ENCODE peak calls at places on chromosomes 7 and 10, in five cellular contexts. One of them, this sample, is unnamed.

GRCh38 chr10:132107947-132108877 is 42.5 kb downstream of the JAKMIP3 start:
- DNase-seq in GM12865: no peak
- DNase-seq in HCT116: no peak
- DNase-seq in SK-N-MC: no peak
- DNase-seq in uterus: no peak
- DNase-seq in this sample: no peak

GRCh38 chr7:120742370-120742769 is 115.6 kb downstream of the TSPAN12 start:
- DNase-seq in uterus: no peak
- DNase-seq in HCT116: no peak
- DNase-seq in GM12865: no peak
- DNase-seq in SK-N-MC: no peak
- DNase-seq in this sample: no peak

GRCh38 chr7:1055084-1055450 is 10.7 kb downstream of the GPR146 start:
- DNase-seq in GM12865: no peak
- DNase-seq in uterus: peak
- DNase-seq in SK-N-MC: peak
- DNase-seq in HCT116: no peak
- DNase-seq in this sample: peak

GRCh38 chr7:79982151-79982770 is 152.4 kb upstream of the GNAI1 start:
- DNase-seq in SK-N-MC: no peak
- DNase-seq in HCT116: no peak
- DNase-seq in GM12865: no peak
- DNase-seq in uterus: no peak
- DNase-seq in this sample: no peak

GRCh38 chr10:85527610-85528317 is 838.8 kb downstream of the GRID1 start:
- DNase-seq in HCT116: no peak
- DNase-seq in GM12865: no peak
- DNase-seq in SK-N-MC: no peak
- DNase-seq in uterus: no peak
- DNase-seq in this sample: no peak

GRCh38 chr10:119892188-119893065 is at the start of gene SEC23IP:
- DNase-seq in HCT116: peak
- DNase-seq in SK-N-MC: no peak
- DNase-seq in uterus: peak
- DNase-seq in GM12865: peak
- DNase-seq in this sample: peak

GRCh38 chr7:140229591-140230516 is 53.1 kb upstream of the KDM7A start:
- DNase-seq in HCT116: no peak
- DNase-seq in SK-N-MC: no peak
- DNase-seq in uterus: no peak
- DNase-seq in GM12865: peak
- DNase-seq in this sample: no peak

GRCh38 chr10:48749254-48749787 is 64.6 kb downstream of the WDFY4 start:
- DNase-seq in SK-N-MC: no peak
- DNase-seq in GM12865: no peak
- DNase-seq in HCT116: no peak
- DNase-seq in uterus: no peak
- DNase-seq in this sample: peak

GRCh38 chr10:76899490-76899889 is 738.1 kb downstream of the KCNMA1 start:
- DNase-seq in uterus: no peak
- DNase-seq in SK-N-MC: no peak
- DNase-seq in HCT116: no peak
- DNase-seq in GM12865: no peak
- DNase-seq in this sample: no peak

GRCh38 chr7:22696672-22697071 is 30.3 kb upstream of the IL6 start:
- DNase-seq in uterus: no peak
- DNase-seq in SK-N-MC: no peak
- DNase-seq in HCT116: no peak
- DNase-seq in GM12865: peak
- DNase-seq in this sample: no peak

GRCh38 chr7:104795086-104795485 is 218.9 kb upstream of the KMT2E start:
- DNase-seq in GM12865: no peak
- DNase-seq in SK-N-MC: no peak
- DNase-seq in HCT116: no peak
- DNase-seq in uterus: no peak
- DNase-seq in this sample: no peak

GRCh38 chr10:112950714-112951348 is 784 bp downstream of the TCF7L2 start:
- DNase-seq in HCT116: no peak
- DNase-seq in GM12865: peak
- DNase-seq in SK-N-MC: no peak
- DNase-seq in uterus: peak
- DNase-seq in this sample: peak

GRCh38 chr10:89518876-89519842 is 16.2 kb downstream of the SLC16A12 start:
- DNase-seq in GM12865: no peak
- DNase-seq in HCT116: no peak
- DNase-seq in SK-N-MC: peak
- DNase-seq in uterus: peak
- DNase-seq in this sample: peak

GRCh38 chr7:40833541-40834234 is 698.9 kb downstream of the SUGCT start:
- DNase-seq in SK-N-MC: no peak
- DNase-seq in HCT116: no peak
- DNase-seq in uterus: no peak
- DNase-seq in GM12865: no peak
- DNase-seq in this sample: no peak

GRCh38 chr7:68362745-68363518 is 1235.3 kb upstream of the AUTS2 start:
- DNase-seq in uterus: no peak
- DNase-seq in SK-N-MC: no peak
- DNase-seq in GM12865: no peak
- DNase-seq in HCT116: no peak
- DNase-seq in this sample: no peak

GRCh38 chr10:58836991-58837390 is 324.3 kb downstream of the BICC1 start:
- DNase-seq in uterus: no peak
- DNase-seq in SK-N-MC: no peak
- DNase-seq in GM12865: no peak
- DNase-seq in HCT116: no peak
- DNase-seq in this sample: no peak

GRCh38 chr7:110521357-110521756 is 569.6 kb upstream of the LRRN3 start:
- DNase-seq in uterus: no peak
- DNase-seq in GM12865: no peak
- DNase-seq in HCT116: no peak
- DNase-seq in SK-N-MC: no peak
- DNase-seq in this sample: no peak

GRCh38 chr10:60962946-60963345 is 19.0 kb upstream of the RHOBTB1 start:
- DNase-seq in GM12865: no peak
- DNase-seq in HCT116: no peak
- DNase-seq in SK-N-MC: no peak
- DNase-seq in uterus: no peak
- DNase-seq in this sample: no peak

GRCh38 chr10:1151071-1152033 is 95.2 kb downstream of the WDR37 start:
- DNase-seq in uterus: no peak
- DNase-seq in GM12865: no peak
- DNase-seq in SK-N-MC: no peak
- DNase-seq in HCT116: no peak
- DNase-seq in this sample: peak

GRCh38 chr10:34721201-34721840 is 93.8 kb downstream of the PARD3 start:
- DNase-seq in HCT116: no peak
- DNase-seq in uterus: no peak
- DNase-seq in GM12865: no peak
- DNase-seq in SK-N-MC: no peak
- DNase-seq in this sample: no peak

GRCh38 chr10:92327445-92328433 is 36.8 kb downstream of the MARCHF5 start:
- DNase-seq in uterus: no peak
- DNase-seq in SK-N-MC: no peak
- DNase-seq in HCT116: no peak
- DNase-seq in GM12865: no peak
- DNase-seq in this sample: no peak

GRCh38 chr10:59865101-59865500 is 41.3 kb downstream of the CCDC6 start:
- DNase-seq in SK-N-MC: no peak
- DNase-seq in uterus: peak
- DNase-seq in HCT116: peak
- DNase-seq in GM12865: peak
- DNase-seq in this sample: peak

GRCh38 chr10:130739757-130740145 is 571.8 kb downstream of the TCERG1L start:
- DNase-seq in uterus: no peak
- DNase-seq in SK-N-MC: no peak
- DNase-seq in HCT116: no peak
- DNase-seq in GM12865: no peak
- DNase-seq in this sample: peak

GRCh38 chr7:116984917-116985316 is 31.6 kb downstream of the ST7 start:
- DNase-seq in SK-N-MC: no peak
- DNase-seq in uterus: no peak
- DNase-seq in HCT116: no peak
- DNase-seq in GM12865: peak
- DNase-seq in this sample: no peak

GRCh38 chr10:25651534-25651933 is 282.5 kb upstream of the MYO3A start:
- DNase-seq in uterus: no peak
- DNase-seq in GM12865: no peak
- DNase-seq in HCT116: no peak
- DNase-seq in SK-N-MC: no peak
- DNase-seq in this sample: no peak

GRCh38 chr10:97188234-97188847 is 2.6 kb upstream of the SLIT1 start:
- DNase-seq in uterus: no peak
- DNase-seq in SK-N-MC: no peak
- DNase-seq in HCT116: no peak
- DNase-seq in GM12865: peak
- DNase-seq in this sample: no peak

GRCh38 chr10:97186911-97187310 is 1.2 kb upstream of the SLIT1 start:
- DNase-seq in SK-N-MC: no peak
- DNase-seq in GM12865: no peak
- DNase-seq in HCT116: no peak
- DNase-seq in uterus: no peak
- DNase-seq in this sample: no peak

GRCh38 chr10:97184971-97185325 is 811 bp downstream of the SLIT1 start:
- DNase-seq in HCT116: no peak
- DNase-seq in SK-N-MC: no peak
- DNase-seq in GM12865: no peak
- DNase-seq in uterus: no peak
- DNase-seq in this sample: no peak

GRCh38 chr10:97183314-97183713 is 2.4 kb downstream of the SLIT1 start:
- DNase-seq in SK-N-MC: no peak
- DNase-seq in uterus: no peak
- DNase-seq in HCT116: no peak
- DNase-seq in GM12865: no peak
- DNase-seq in this sample: no peak

GRCh38 chr10:97185326-97186058 is at the start of gene SLIT1:
- DNase-seq in SK-N-MC: no peak
- DNase-seq in uterus: no peak
- DNase-seq in HCT116: no peak
- DNase-seq in GM12865: no peak
- DNase-seq in this sample: no peak
- H3K4me3 ChIP-seq in SK-N-MC: peak
- H3K4me3 ChIP-seq in uterus: no peak
- H3K4me3 ChIP-seq in HCT116: no peak
- H3K4me3 ChIP-seq in GM12865: no peak
- H3K4me3 ChIP-seq in this sample: no peak

GRCh38 chr10:101142533-101143353 is 11.6 kb downstream of the TLX1 start:
- DNase-seq in GM12865: no peak
- DNase-seq in SK-N-MC: no peak
- DNase-seq in HCT116: no peak
- DNase-seq in uterus: no peak
- DNase-seq in this sample: no peak

GRCh38 chr10:101139421-101139911 is 8.4 kb downstream of the TLX1 start:
- DNase-seq in GM12865: no peak
- DNase-seq in SK-N-MC: no peak
- DNase-seq in uterus: no peak
- DNase-seq in HCT116: no peak
- DNase-seq in this sample: no peak

GRCh38 chr10:101140084-101140949 is 9.2 kb downstream of the TLX1 start:
- DNase-seq in HCT116: no peak
- DNase-seq in SK-N-MC: no peak
- DNase-seq in GM12865: no peak
- DNase-seq in uterus: no peak
- DNase-seq in this sample: no peak

GRCh38 chr10:101141622-101142532 is 10.8 kb downstream of the TLX1 start:
- DNase-seq in uterus: peak
- DNase-seq in HCT116: peak
- DNase-seq in SK-N-MC: no peak
- DNase-seq in GM12865: peak
- DNase-seq in this sample: peak

GRCh38 chr10:101140950-101141621 is 10.0 kb downstream of the TLX1 start:
- DNase-seq in uterus: no peak
- DNase-seq in GM12865: no peak
- DNase-seq in HCT116: no peak
- DNase-seq in SK-N-MC: no peak
- DNase-seq in this sample: no peak
- H3K4me3 ChIP-seq in uterus: no peak
- H3K4me3 ChIP-seq in GM12865: no peak
- H3K4me3 ChIP-seq in HCT116: no peak
- H3K4me3 ChIP-seq in SK-N-MC: no peak
- H3K4me3 ChIP-seq in this sample: no peak

DNA sequence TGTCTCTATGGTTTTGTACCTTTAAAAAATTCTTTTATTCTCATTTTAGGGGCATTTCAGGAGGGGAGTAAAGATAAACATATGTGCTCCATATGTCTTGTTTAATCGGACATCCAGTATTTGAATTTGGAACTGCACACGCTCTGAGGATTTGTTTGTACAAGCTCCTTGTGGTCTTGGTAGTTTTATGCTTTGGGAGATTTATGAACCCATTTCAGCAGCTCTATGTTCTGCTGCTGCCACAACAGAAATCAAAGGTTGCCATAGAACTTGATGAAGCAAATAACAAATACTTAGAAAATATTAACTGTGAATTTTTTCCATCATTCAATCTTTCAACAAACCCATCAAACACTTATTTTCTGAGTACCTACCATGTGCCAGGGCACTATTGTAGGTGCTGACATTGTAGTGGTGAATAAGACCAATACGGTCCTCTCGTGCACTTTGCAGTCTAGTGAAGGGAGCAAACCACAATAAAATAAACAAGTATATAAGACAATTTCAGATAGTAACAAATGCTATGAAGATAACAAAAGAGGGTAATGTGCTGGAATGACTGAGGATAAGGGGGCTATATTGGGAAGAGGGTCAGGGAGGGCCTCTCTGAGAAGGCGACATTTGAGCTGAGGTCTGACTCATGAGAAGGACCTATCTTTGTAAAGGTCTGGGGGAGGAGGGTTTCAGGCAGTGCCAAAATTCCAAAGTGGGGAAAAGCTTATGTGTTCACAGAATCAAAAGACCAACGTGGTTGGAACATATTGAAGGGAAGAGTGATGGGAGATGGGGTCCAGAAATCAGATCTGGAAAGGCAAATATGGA is 30.4 kb downstream of the MYPN start:
- DNase-seq in uterus: no peak
- DNase-seq in GM12865: no peak
- DNase-seq in SK-N-MC: no peak
- DNase-seq in HCT116: no peak
- DNase-seq in this sample: no peak
- H3K4me3 ChIP-seq in uterus: no peak
- H3K4me3 ChIP-seq in GM12865: no peak
- H3K4me3 ChIP-seq in SK-N-MC: no peak
- H3K4me3 ChIP-seq in HCT116: no peak
- H3K4me3 ChIP-seq in this sample: no peak

DNA sequence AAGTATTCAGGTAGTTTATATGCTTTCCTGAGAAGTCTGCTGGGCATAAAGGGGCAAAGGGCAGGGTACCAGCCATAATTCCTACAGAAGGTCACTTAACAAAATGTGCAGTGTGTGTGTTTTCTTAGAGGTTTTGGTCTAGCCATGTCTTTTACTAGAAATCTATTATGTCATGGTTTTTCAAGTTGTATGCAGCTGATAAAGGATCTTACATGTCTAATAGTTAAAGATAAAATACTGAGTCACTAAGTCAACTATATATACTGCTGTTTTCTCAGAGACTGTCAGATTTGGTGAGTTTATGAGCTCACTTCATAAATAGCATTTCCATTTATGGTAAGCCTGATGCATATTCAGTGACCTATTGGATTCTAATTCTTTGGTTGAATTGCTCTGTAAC is 7.7 kb downstream of the CASP2 start:
- DNase-seq in SK-N-MC: no peak
- DNase-seq in uterus: no peak
- DNase-seq in GM12865: no peak
- DNase-seq in HCT116: no peak
- DNase-seq in this sample: no peak
- H3K4me3 ChIP-seq in SK-N-MC: peak
- H3K4me3 ChIP-seq in uterus: no peak
- H3K4me3 ChIP-seq in GM12865: no peak
- H3K4me3 ChIP-seq in HCT116: no peak
- H3K4me3 ChIP-seq in this sample: no peak

GRCh38 chr7:122974229-122974628 is 21.3 kb downstream of the TAS2R16 start:
- DNase-seq in uterus: no peak
- DNase-seq in GM12865: no peak
- DNase-seq in HCT116: no peak
- DNase-seq in SK-N-MC: no peak
- DNase-seq in this sample: no peak
- H3K4me3 ChIP-seq in uterus: no peak
- H3K4me3 ChIP-seq in GM12865: no peak
- H3K4me3 ChIP-seq in HCT116: no peak
- H3K4me3 ChIP-seq in SK-N-MC: peak
- H3K4me3 ChIP-seq in this sample: no peak

This sample was measured in lower leg skin.